ENCODE peak calls at places on chromosomes 3 and 15, in five cellular contexts. W is left ventricle myocardium inferior, Y is IMR-90, O is thoracic aorta, G is transverse colon. C is an unnamed sample.
A peak's percentile ranks its signal among the peaks of the same experiment; 100 is the strongest.

GRCh38 chr3:10822055-10822454 is 6.0 kb downstream of the SLC6A11 start:
- DNase-seq in W (no peak), Y (no peak), O (no peak), G (no peak), C (no peak)

GRCh38 chr3:192816274-192816853 is 89.0 kb upstream of the FGF12 start:
- DNase-seq in W (no peak), Y (peak; percentile 73), O (no peak), G (no peak), C (no peak)

GRCh38 chr3:43346990-43347749 is 60.8 kb downstream of the SNRK start:
- DNase-seq in W (no peak), Y (peak; percentile 21), O (no peak), G (peak; percentile 33), C (no peak)

GRCh38 chr3:115286529-115287197 is 139.6 kb upstream of the ZBTB20 start:
- DNase-seq in W (no peak), Y (no peak), O (no peak), G (no peak), C (no peak)

GRCh38 chr3:181971424-181971823 is 259.7 kb downstream of the SOX2 start:
- DNase-seq in W (no peak), Y (no peak), O (no peak), G (no peak), C (no peak)

GRCh38 chr3:6753536-6753935 is 107.4 kb upstream of the GRM7 start:
- DNase-seq in W (no peak), Y (no peak), O (no peak), G (peak; percentile 60), C (no peak)

GRCh38 chr3:136146981-136147729 is 49.0 kb downstream of the MSL2 start:
- DNase-seq in W (no peak), Y (no peak), O (no peak), G (no peak), C (no peak)

GRCh38 chr3:174862101-174862500 is 3.0 kb downstream of the NAALADL2 start:
- DNase-seq in W (no peak), Y (no peak), O (no peak), G (peak; percentile 61), C (peak; percentile 34)

GRCh38 chr3:79521221-79521848 is 246.5 kb downstream of the ROBO1 start:
- DNase-seq in W (no peak), Y (peak; percentile 32), O (no peak), G (no peak), C (no peak)

GRCh38 chr3:43499256-43499655 is 122.6 kb downstream of the ANO10 start:
- DNase-seq in W (no peak), Y (no peak), O (no peak), G (no peak), C (no peak)

GRCh38 chr3:168884353-168884903 is 779.1 kb downstream of the MECOM start:
- DNase-seq in W (no peak), Y (peak; percentile 87), O (peak; percentile 51), G (peak; percentile 22), C (no peak)

GRCh38 chr15:51720201-51720995 is 17.1 kb downstream of the LYSMD2 start:
- DNase-seq in W (no peak), Y (no peak), O (no peak), G (no peak), C (no peak)

GRCh38 chr15:51718745-51719144 is 18.7 kb downstream of the LYSMD2 start:
- DNase-seq in W (no peak), Y (no peak), O (no peak), G (no peak), C (no peak)

GRCh38 chr15:51714911-51715310 is 22.5 kb downstream of the LYSMD2 start:
- DNase-seq in W (no peak), Y (no peak), O (no peak), G (no peak), C (no peak)

GRCh38 chr15:51721199-51721960 is 16.1 kb downstream of the LYSMD2 start:
- DNase-seq in W (no peak), Y (peak; percentile 16), O (no peak), G (no peak), C (no peak)

GRCh38 chr15:51718199-51718598 is 19.3 kb downstream of the LYSMD2 start:
- DNase-seq in W (no peak), Y (no peak), O (no peak), G (no peak), C (no peak)
- TF ChIP-seq CTCF in W (no peak), Y (no peak), O (no peak), G (no peak), C (no peak)

GRCh38 chr3:194572131-194572789 is 61.0 kb downstream of the TMEM44 start:
- DNase-seq in W (peak; percentile 65), Y (peak; percentile 97), O (peak; percentile 68), G (peak; percentile 25), C (peak; percentile 33)
- H3K4me3 ChIP-seq in W (peak overlapping the region; percentile 14), Y (no peak overlapping the region), O (peak overlapping the region; percentile 45), G (no peak overlapping the region), C (no peak overlapping the region)

GRCh38 chr15:35705030-35705884 is 159.3 kb upstream of the DPH6 start:
- DNase-seq in W (no peak), Y (no peak), O (no peak), G (no peak), C (no peak)

GRCh38 chr15:35701402-35702046 is 155.6 kb upstream of the DPH6 start:
- DNase-seq in W (no peak), Y (no peak), O (no peak), G (no peak), C (no peak)

GRCh38 chr15:35702946-35703495 is 157.1 kb upstream of the DPH6 start:
- DNase-seq in W (no peak), Y (no peak), O (no peak), G (no peak), C (no peak)

GRCh38 chr15:35705885-35706590 is 160.1 kb upstream of the DPH6 start:
- DNase-seq in W (peak; percentile 17), Y (peak; percentile 40), O (no peak), G (no peak), C (no peak)
- H3K27ac ChIP-seq in W (peak overlapping the region; percentile 90), Y (no peak overlapping the region), O (no peak overlapping the region), G (no peak overlapping the region), C (peak overlapping the region; percentile 95)

DNA sequence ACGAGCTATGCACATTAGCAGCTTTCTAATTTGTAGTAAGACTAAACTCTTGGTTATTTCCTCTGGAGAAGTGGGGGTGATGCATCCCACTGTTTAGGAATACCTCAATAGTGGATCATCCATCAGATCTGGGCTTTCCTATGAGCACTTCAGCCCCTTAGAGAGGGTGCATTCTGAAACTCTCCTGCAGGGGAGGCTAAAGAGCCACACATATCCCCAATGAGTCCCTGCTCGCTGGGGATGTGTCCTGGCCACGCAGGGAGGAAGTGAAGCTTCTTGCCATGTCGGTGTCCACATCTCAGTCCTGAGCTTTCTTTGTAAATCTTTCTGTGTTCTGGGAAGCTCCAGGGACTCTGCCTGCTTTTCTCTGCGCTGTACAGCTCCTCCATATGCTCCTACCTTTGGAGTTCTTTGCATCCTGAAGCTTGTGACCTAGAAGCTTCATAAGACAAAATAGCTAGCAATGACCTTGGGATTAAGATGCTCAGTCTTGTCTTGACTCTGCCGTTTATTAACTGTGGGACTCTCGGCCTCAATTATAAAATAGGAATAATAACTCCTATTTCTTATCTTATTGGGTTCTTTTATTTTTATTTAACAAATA is 28.3 kb upstream of the MASP1 start:
- DNase-seq in W (peak; percentile 55), Y (peak; percentile 70), O (peak; percentile 9), G (peak; percentile 76), C (peak; percentile 45)
- TF ChIP-seq CTCF in W (peak; percentile 92), Y (peak; percentile 88), O (peak; percentile 95), G (peak; percentile 93), C (peak; percentile 69)

DNA sequence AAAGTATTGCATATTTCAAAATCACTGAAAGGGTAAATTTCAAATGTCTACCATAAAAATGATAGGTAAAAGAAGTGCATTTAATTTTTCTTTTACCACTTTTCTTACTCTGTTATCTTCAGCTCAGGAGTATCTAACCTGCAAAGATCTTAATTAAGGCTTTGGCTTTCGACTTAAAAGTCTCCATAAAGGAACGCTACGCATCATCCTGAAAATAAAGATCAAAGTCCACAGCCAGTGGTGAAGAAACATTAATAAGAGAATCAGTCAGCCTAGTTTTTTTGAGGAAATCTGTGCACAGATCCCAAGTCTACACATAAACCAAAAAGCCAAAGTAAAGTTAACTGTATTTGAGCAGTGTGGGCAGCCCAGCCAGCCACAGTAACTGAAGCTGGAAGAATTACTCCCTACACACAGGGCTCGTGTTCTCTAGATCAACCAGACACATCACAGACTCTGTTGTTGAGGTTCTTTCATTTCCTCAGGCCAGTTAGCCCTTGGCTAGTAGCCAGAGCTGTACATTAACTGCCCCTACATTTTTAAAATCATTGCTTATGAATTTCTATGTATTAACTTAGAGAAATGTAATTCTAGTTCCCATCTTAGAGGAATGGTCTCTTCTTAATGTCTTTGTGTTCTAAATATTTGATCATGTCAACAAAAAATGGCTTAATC is 6.9 kb downstream of the LRRC2 start:
- DNase-seq in W (no peak), Y (peak; percentile 33), O (no peak), G (no peak), C (no peak)
- H3K4me3 ChIP-seq in W (peak overlapping the region; percentile 61), Y (no peak overlapping the region), O (peak overlapping the region; percentile 57), G (no peak overlapping the region), C (no peak overlapping the region)

GRCh38 chr15:80966431-80967197 is 23.0 kb downstream of the MESD start:
- DNase-seq in W (no peak), Y (no peak), O (no peak), G (no peak), C (no peak)
- H3K27ac ChIP-seq in W (no peak overlapping the region), Y (no peak overlapping the region), O (no peak overlapping the region), G (no peak overlapping the region), C (no peak overlapping the region)

GRCh38 chr3:147392083-147392916 is 14.0 kb downstream of the ZIC4 start:
- DNase-seq in W (no peak), Y (no peak), O (no peak), G (no peak), C (no peak)
- TF ChIP-seq CTCF in W (no peak), Y (no peak), O (peak; percentile 21), G (no peak), C (no peak)

GRCh38 chr15:66733976-66734375 is 31.9 kb downstream of the SMAD6 start:
- DNase-seq in W (no peak), Y (no peak), O (no peak), G (no peak), C (no peak)
- H3K4me3 ChIP-seq in W (no peak overlapping the region), Y (no peak overlapping the region), O (peak overlapping the region; percentile 19), G (no peak overlapping the region), C (no peak overlapping the region)

DNA sequence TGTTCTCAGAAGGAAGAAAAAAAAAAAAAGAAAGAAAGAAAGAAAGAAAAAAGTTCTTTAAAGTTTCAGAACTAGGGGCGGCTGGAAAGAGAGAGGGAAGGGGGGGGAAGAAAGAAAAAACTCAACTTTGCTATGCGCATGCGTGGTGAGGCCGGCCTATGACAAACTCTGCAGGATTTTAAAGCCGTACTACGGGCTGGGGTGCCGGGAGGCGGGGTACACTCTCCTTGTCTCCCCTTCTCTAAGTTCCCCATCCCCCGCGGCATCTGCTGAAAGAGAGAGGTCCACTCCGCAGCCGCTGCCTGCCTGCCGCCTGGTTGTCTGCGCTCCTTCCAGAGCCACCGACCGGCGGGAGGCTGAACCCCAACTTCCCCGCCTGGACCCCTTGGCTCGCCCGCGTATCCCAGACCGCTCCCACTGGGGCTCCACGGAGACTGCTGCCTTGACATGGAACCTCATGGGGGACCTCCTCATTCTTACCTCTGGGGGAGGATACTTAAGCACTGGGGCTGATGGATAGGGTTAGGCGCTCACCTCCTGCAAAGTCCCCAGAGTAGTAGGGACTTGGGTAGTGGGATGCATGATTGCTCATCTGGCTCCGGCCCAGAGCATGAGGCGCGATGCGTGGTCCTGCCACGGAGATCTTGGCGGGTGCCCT is 1.4 kb upstream of the WNT5A start:
- DNase-seq in W (peak; percentile 49), Y (peak; percentile 89), O (no peak), G (peak; percentile 68), C (peak; percentile 71)
- H3K27ac ChIP-seq in W (peak overlapping the region; percentile 74), Y (peak overlapping the region; percentile 98), O (no peak overlapping the region), G (peak overlapping the region; percentile 74), C (peak overlapping the region; percentile 9)

C was measured in lung.